ENCODE peak calls at places on chromosomes 2 and 18, in seven cellular contexts. Y is Daoy; D is HCT116; B is NCI-H1694 treated with DMSO at 0.1 percent for 48 hours; O is CD4-positive, alpha-beta memory T cell; S is B cell; H is CD8-positive, alpha-beta T cell. K is an unnamed sample.

GRCh38 chr18:3995476-3996102 is 459.5 kb downstream of the DLGAP1 start:
- DNase-seq in Y (peak), D (peak), B (peak), O (peak), S (no peak), H (peak), K (peak)

GRCh38 chr2:238107525-238108422 is 7.6 kb downstream of the ESPNL start:
- DNase-seq in Y (peak), D (no peak), B (no peak), O (no peak), S (peak), H (no peak), K (no peak)

GRCh38 chr2:238895901-238896600 is 48.2 kb downstream of the TWIST2 start:
- DNase-seq in Y (peak), D (no peak), B (no peak), O (no peak), S (no peak), H (no peak), K (no peak)

GRCh38 chr2:240319855-240320560 is 115.5 kb upstream of the GPC1 start:
- DNase-seq in Y (peak), D (peak), B (no peak), O (no peak), S (no peak), H (no peak), K (no peak)

GRCh38 chr2:58449286-58450010 is 208.3 kb upstream of the FANCL start:
- DNase-seq in Y (peak), D (no peak), B (peak), O (no peak), S (no peak), H (no peak), K (no peak)

GRCh38 chr2:239772721-239773120 is 252.4 kb downstream of the NDUFA10 start:
- DNase-seq in Y (no peak), D (no peak), B (no peak), O (no peak), S (no peak), H (no peak), K (no peak)

GRCh38 chr18:77343846-77344527 is 94.3 kb downstream of the GALR1 start:
- DNase-seq in Y (peak), D (no peak), B (no peak), O (no peak), S (no peak), H (no peak), K (no peak)

GRCh38 chr2:200728630-200729029 is 83.1 kb upstream of the BZW1 start:
- DNase-seq in Y (no peak), D (no peak), B (no peak), O (no peak), S (no peak), H (no peak), K (no peak)

GRCh38 chr2:217903859-217904613 is 98.8 kb downstream of the TNS1 start:
- DNase-seq in Y (peak), D (no peak), B (peak), O (no peak), S (no peak), H (no peak), K (no peak)

GRCh38 chr2:162473-163135 is 101.2 kb downstream of the SH3YL1 start:
- DNase-seq in Y (peak), D (no peak), B (no peak), O (no peak), S (no peak), H (no peak), K (no peak)

GRCh38 chr18:7388752-7389151 is 157.9 kb downstream of the LRRC30 start:
- DNase-seq in Y (no peak), D (no peak), B (no peak), O (no peak), S (no peak), H (no peak), K (no peak)

GRCh38 chr2:217160978-217161973 is 301.4 kb upstream of the TNP1 start:
- DNase-seq in Y (peak), D (no peak), B (no peak), O (no peak), S (no peak), H (no peak), K (no peak)

GRCh38 chr2:151999058-151999457 is 99.8 kb downstream of the CACNB4 start:
- DNase-seq in Y (peak), D (peak), B (peak), O (peak), S (peak), H (peak), K (peak)

GRCh38 chr2:47422560-47422959 is 19.6 kb downstream of the MSH2 start:
- DNase-seq in Y (peak), D (no peak), B (no peak), O (no peak), S (no peak), H (no peak), K (no peak)

GRCh38 chr2:172995323-172996244 is 80.1 kb upstream of the MAP3K20 start:
- DNase-seq in Y (peak), D (no peak), B (no peak), O (no peak), S (no peak), H (no peak), K (no peak)

GRCh38 chr2:130759906-130760753 is 4.8 kb downstream of the AMER3 start:
- DNase-seq in Y (peak), D (no peak), B (peak), O (no peak), S (no peak), H (no peak), K (no peak)

GRCh38 chr2:180006781-180007579 is at the start of gene CWC22:
- DNase-seq in Y (peak), D (peak), B (peak), O (peak), S (peak), H (peak), K (peak)

GRCh38 chr2:18413794-18414396 is 146.6 kb downstream of the RDH14 start:
- DNase-seq in Y (peak), D (peak), B (no peak), O (no peak), S (no peak), H (no peak), K (no peak)

GRCh38 chr2:55010915-55011314 is 39.3 kb downstream of the RTN4 start:
- DNase-seq in Y (no peak), D (no peak), B (no peak), O (no peak), S (no peak), H (no peak), K (no peak)

GRCh38 chr2:9809064-9809356 is 34.3 kb upstream of the TAF1B start:
- DNase-seq in Y (no peak), D (no peak), B (no peak), O (no peak), S (no peak), H (no peak), K (no peak)